ENCODE peak calls at places on chromosomes 3 and 15, in ten cellular contexts. U is brain microvascular endothelial cell, Z is cardiac muscle cell, A is RWPE1, Q is neural progenitor cell, P is pancreas, H is IMR-90, J is heart right ventricle, W is MM.1S, F is body of pancreas. K is an unnamed sample.

GRCh38 chr15:73010154-73011152 is 41.8 kb upstream of the NEO1 start:
- DNase-seq in U (no peak), Z (no peak), A (no peak), Q (no peak), P (no peak), H (peak), J (no peak), W (no peak), F (no peak), K (no peak)

GRCh38 chr3:121483290-121483689 is 62.5 kb downstream of the POLQ start:
- DNase-seq in U (no peak), Z (peak), A (peak), Q (no peak), P (no peak), H (peak), J (no peak), W (no peak), F (no peak), K (no peak)

GRCh38 chr15:70762469-70763119 is 764 bp downstream of the UACA start:
- DNase-seq in U (peak), Z (peak), A (peak), Q (peak), P (peak), H (peak), J (peak), W (peak), F (peak), K (peak)

GRCh38 chr3:159762238-159762637 is 226.4 kb upstream of the IL12A start:
- DNase-seq in U (no peak), Z (no peak), A (peak), Q (peak), P (no peak), H (no peak), J (no peak), W (no peak), F (no peak), K (no peak)

GRCh38 chr3:151552589-151552988 is 91.7 kb upstream of the IGSF10 start:
- DNase-seq in U (peak), Z (peak), A (no peak), Q (no peak), P (no peak), H (peak), J (no peak), W (no peak), F (no peak), K (no peak)

GRCh38 chr3:156923349-156923748 is 97.2 kb downstream of the LEKR1 start:
- DNase-seq in U (no peak), Z (no peak), A (no peak), Q (no peak), P (no peak), H (no peak), J (no peak), W (no peak), F (no peak), K (no peak)

GRCh38 chr3:152192050-152192449 is 76.7 kb upstream of the MBNL1 start:
- DNase-seq in U (no peak), Z (no peak), A (no peak), Q (no peak), P (no peak), H (no peak), J (no peak), W (no peak), F (no peak), K (no peak)

GRCh38 chr3:28576590-28577220 is 228.1 kb upstream of the AZI2 start:
- DNase-seq in U (no peak), Z (no peak), A (no peak), Q (peak), P (no peak), H (no peak), J (no peak), W (no peak), F (no peak), K (no peak)

GRCh38 chr3:38136272-38136806 is 588 bp downstream of the ACAA1 start:
- DNase-seq in U (no peak), Z (peak), A (no peak), Q (no peak), P (peak), H (peak), J (no peak), W (peak), F (peak), K (peak)

GRCh38 chr15:63076136-63077005 is 33.8 kb downstream of the TPM1 start:
- DNase-seq in U (no peak), Z (no peak), A (no peak), Q (no peak), P (no peak), H (no peak), J (no peak), W (no peak), F (no peak), K (no peak)

GRCh38 chr3:16050641-16051467 is 123.6 kb upstream of the GALNT15 start:
- DNase-seq in U (no peak), Z (no peak), A (no peak), Q (no peak), P (no peak), H (no peak), J (peak), W (no peak), F (no peak), K (no peak)

GRCh38 chr15:76309561-76310330 is 1.5 kb downstream of the ETFA start:
- DNase-seq in U (no peak), Z (peak), A (no peak), Q (no peak), P (no peak), H (no peak), J (no peak), W (no peak), F (no peak), K (no peak)

GRCh38 chr3:37899101-37899707 is 37.5 kb downstream of the CTDSPL start:
- DNase-seq in U (no peak), Z (no peak), A (no peak), Q (no peak), P (no peak), H (no peak), J (no peak), W (no peak), F (no peak), K (no peak)

GRCh38 chr3:133413166-133414020 is 13.5 kb downstream of the BFSP2 start:
- DNase-seq in U (no peak), Z (peak), A (no peak), Q (peak), P (no peak), H (peak), J (no peak), W (no peak), F (no peak), K (no peak)

GRCh38 chr3:24674261-24674660 is 179.6 kb upstream of the THRB start:
- DNase-seq in U (no peak), Z (peak), A (no peak), Q (no peak), P (no peak), H (no peak), J (no peak), W (no peak), F (no peak), K (no peak)

GRCh38 chr3:167078070-167078622 is 302.0 kb downstream of the ZBBX start:
- DNase-seq in U (no peak), Z (no peak), A (no peak), Q (no peak), P (no peak), H (no peak), J (no peak), W (peak), F (no peak), K (no peak)

GRCh38 chr3:113659121-113659531 is 37.3 kb downstream of the USF3 start:
- DNase-seq in U (no peak), Z (no peak), A (no peak), Q (no peak), P (no peak), H (no peak), J (no peak), W (no peak), F (no peak), K (no peak)

GRCh38 chr3:131053021-131053420 is 26.3 kb downstream of the NEK11 start:
- DNase-seq in U (no peak), Z (peak), A (no peak), Q (no peak), P (no peak), H (peak), J (no peak), W (no peak), F (no peak), K (no peak)

GRCh38 chr3:131048030-131048429 is 21.4 kb downstream of the NEK11 start:
- DNase-seq in U (no peak), Z (no peak), A (no peak), Q (no peak), P (no peak), H (no peak), J (no peak), W (peak), F (no peak), K (no peak)

DNA sequence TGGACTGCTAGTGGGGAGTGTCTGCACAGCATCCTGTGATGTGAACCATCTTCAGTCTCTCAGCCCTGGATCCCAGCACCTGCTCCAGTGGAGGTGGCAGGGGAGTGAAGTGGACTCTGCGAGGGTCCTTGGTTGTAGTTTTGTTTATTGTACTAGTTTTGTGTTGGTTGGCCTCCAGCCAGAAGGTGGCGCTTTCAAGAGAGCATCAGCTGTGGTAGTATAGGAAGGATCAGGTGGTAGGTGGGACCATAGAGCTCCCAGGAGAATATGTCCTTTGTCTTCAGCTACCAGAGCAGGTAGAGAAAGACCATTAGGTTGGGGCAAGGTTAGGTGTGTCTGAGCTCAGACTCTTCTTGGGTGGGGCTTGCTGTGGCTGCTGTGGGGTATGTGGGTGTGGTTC is 20.9 kb downstream of the NEK11 start:
- DNase-seq in U (no peak), Z (no peak), A (no peak), Q (no peak), P (no peak), H (no peak), J (no peak), W (peak), F (no peak), K (no peak)
- TF ChIP-seq CTCF in U (peak), Z (no peak), A (no peak), Q (peak), P (no peak), H (no peak), J (no peak), W (peak), F (no peak), K (no peak)

GRCh38 chr3:52190294-52190841 is 7.6 kb upstream of the ALAS1 start:
- DNase-seq in U (no peak), Z (peak), A (no peak), Q (no peak), P (no peak), H (peak), J (peak), W (no peak), F (no peak), K (no peak)
- H3K27ac ChIP-seq in U (no peak), Z (peak), A (peak), Q (no peak), P (no peak), H (peak), J (peak), W (no peak), F (peak), K (peak)

GRCh38 chr3:120352017-120352416 is 2.9 kb upstream of the LRRC58 start:
- DNase-seq in U (no peak), Z (no peak), A (no peak), Q (no peak), P (no peak), H (no peak), J (no peak), W (no peak), F (no peak), K (no peak)

GRCh38 chr3:120350431-120350941 is 1.3 kb upstream of the LRRC58 start:
- DNase-seq in U (no peak), Z (peak), A (peak), Q (no peak), P (peak), H (peak), J (peak), W (peak), F (peak), K (peak)

GRCh38 chr3:120348065-120348980 is 831 bp downstream of the LRRC58 start:
- DNase-seq in U (no peak), Z (no peak), A (peak), Q (peak), P (no peak), H (peak), J (peak), W (peak), F (no peak), K (peak)

GRCh38 chr3:120349819-120350125 is 618 bp upstream of the LRRC58 start:
- DNase-seq in U (no peak), Z (no peak), A (peak), Q (no peak), P (no peak), H (no peak), J (no peak), W (no peak), F (no peak), K (no peak)

GRCh38 chr3:120348981-120349818 is at the start of gene LRRC58:
- DNase-seq in U (peak), Z (peak), A (peak), Q (peak), P (peak), H (peak), J (peak), W (peak), F (peak), K (peak)
- TF ChIP-seq CTCF in U (no peak), Z (peak), A (peak), Q (peak), P (no peak), H (peak), J (peak), W (peak), F (peak), K (peak)

DNA sequence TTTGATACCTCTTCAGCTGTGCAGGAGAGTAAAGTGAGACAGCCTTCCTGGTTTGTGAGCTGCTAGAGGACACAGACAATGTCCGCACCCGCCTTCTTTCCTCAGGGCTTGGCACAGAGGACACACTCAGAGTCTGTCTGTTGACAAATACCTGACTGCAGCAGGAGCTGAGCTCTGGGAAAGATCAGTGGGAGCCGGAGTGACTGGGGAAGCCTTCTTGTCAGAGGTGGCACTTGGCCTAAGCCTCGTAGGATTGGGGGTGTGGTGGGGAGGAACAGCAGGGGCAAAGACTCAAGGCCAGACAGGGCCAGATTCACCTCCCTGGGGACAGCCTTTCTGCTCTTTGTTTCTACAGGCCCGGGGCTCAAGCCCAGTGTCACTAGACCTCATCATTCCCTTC is 3.3 kb upstream of the IL17RC start:
- DNase-seq in U (no peak), Z (no peak), A (no peak), Q (no peak), P (no peak), H (no peak), J (no peak), W (no peak), F (no peak), K (no peak)
- H3K27ac ChIP-seq in U (no peak), Z (no peak), A (peak), Q (no peak), P (no peak), H (no peak), J (no peak), W (no peak), F (peak), K (peak)

GRCh38 chr3:14496351-14496750 is 43.8 kb downstream of the GRIP2 start:
- DNase-seq in U (no peak), Z (no peak), A (no peak), Q (no peak), P (no peak), H (no peak), J (no peak), W (no peak), F (no peak), K (no peak)

GRCh38 chr3:14494973-14495300 is 45.2 kb downstream of the GRIP2 start:
- DNase-seq in U (no peak), Z (no peak), A (no peak), Q (no peak), P (no peak), H (no peak), J (no peak), W (no peak), F (no peak), K (no peak)

GRCh38 chr3:14492948-14493881 is 46.9 kb downstream of the GRIP2 start:
- DNase-seq in U (no peak), Z (no peak), A (no peak), Q (no peak), P (no peak), H (no peak), J (no peak), W (no peak), F (no peak), K (no peak)

GRCh38 chr3:14494279-14494972 is 45.7 kb downstream of the GRIP2 start:
- DNase-seq in U (no peak), Z (no peak), A (no peak), Q (no peak), P (no peak), H (no peak), J (no peak), W (no peak), F (no peak), K (no peak)

GRCh38 chr3:14497321-14497720 is 42.8 kb downstream of the GRIP2 start:
- DNase-seq in U (no peak), Z (no peak), A (no peak), Q (no peak), P (no peak), H (no peak), J (no peak), W (no peak), F (no peak), K (no peak)
- TF ChIP-seq CTCF in U (no peak), Z (no peak), A (no peak), Q (peak), P (no peak), H (no peak), J (no peak), W (no peak), F (no peak), K (no peak)

GRCh38 chr3:147038456-147038855 is 367.9 kb downstream of the ZIC4 start:
- DNase-seq in U (no peak), Z (no peak), A (no peak), Q (no peak), P (no peak), H (no peak), J (no peak), W (no peak), F (no peak), K (no peak)
- H3K27ac ChIP-seq in U (no peak), Z (no peak), A (no peak), Q (no peak), P (no peak), H (no peak), J (no peak), W (no peak), F (no peak), K (no peak)

GRCh38 chr15:65916041-65916663 is 46.9 kb downstream of the RAB11A start:
- DNase-seq in U (no peak), Z (no peak), A (no peak), Q (no peak), P (no peak), H (no peak), J (no peak), W (no peak), F (no peak), K (no peak)

GRCh38 chr15:65917936-65918335 is 48.6 kb downstream of the RAB11A start:
- DNase-seq in U (no peak), Z (no peak), A (no peak), Q (no peak), P (no peak), H (no peak), J (no peak), W (no peak), F (no peak), K (no peak)

GRCh38 chr15:65914981-65915925 is 46.0 kb downstream of the RAB11A start:
- DNase-seq in U (no peak), Z (no peak), A (no peak), Q (no peak), P (no peak), H (no peak), J (no peak), W (no peak), F (no peak), K (no peak)

GRCh38 chr15:65917407-65917756 is 48.1 kb downstream of the RAB11A start:
- DNase-seq in U (no peak), Z (no peak), A (no peak), Q (no peak), P (no peak), H (no peak), J (no peak), W (no peak), F (no peak), K (no peak)

DNA sequence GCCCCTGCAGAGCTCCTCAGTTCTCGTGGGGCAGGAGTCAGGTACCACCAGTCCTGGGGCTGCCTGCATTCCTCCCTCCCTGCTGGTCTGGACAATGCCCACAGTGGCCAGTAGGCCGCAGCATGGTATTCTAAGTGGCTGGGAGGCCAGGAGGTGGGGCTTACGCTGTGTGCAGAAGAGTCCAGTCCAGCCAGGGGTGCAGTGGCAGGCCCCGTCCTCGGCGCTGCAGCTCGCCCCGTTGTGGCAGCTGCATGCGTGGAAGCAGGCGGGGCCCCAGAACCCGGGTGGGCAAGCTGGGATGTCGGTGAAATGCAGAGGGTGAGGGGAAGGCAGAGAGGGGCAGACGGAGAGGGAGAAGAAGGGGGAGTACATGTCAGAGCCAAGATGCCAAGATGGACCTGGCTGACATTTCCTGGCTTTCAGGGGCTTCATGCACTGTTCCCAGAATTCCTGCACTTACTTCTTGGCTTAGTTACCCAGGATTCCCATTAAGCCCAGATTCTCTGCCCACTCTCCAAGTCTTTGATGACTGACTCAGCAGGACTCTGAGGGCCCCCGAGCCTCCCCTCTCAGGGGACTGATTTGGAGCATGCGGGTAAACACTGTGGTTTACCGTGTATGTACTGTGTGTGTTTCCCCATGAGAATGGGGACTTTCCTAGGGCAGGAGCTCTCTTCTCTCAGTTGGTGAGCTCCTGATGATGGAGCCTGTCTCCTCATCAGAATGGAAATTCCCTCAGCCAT is 47.5 kb downstream of the RAB11A start:
- DNase-seq in U (peak), Z (peak), A (peak), Q (peak), P (peak), H (peak), J (peak), W (no peak), F (peak), K (no peak)
- TF ChIP-seq CTCF in U (peak), Z (peak), A (no peak), Q (peak), P (peak), H (peak), J (peak), W (peak), F (peak), K (peak)

K was measured in ascending aorta.